ENCODE peak calls at places on chromosomes 12 and 14, in nine cellular contexts. X is PC-9; Z is psoas muscle; L is body of pancreas; A is adrenal gland; R is cardiac fibroblast; B is CD4-positive, CD25-positive, alpha-beta regulatory T cell; K is IMR-90; N is heart right ventricle. C is an unnamed sample.

GRCh38 chr12:75042125-75042524 is 167.5 kb downstream of the KCNC2 start:
- DNase-seq in X (no peak), Z (no peak), L (no peak), A (no peak), R (no peak), B (no peak), K (no peak), N (no peak), C (no peak)

GRCh38 chr12:116381240-116381743 is 103.8 kb upstream of the MED13L start:
- DNase-seq in X (no peak), Z (no peak), L (no peak), A (no peak), R (no peak), B (no peak), K (no peak), N (no peak), C (no peak)

GRCh38 chr14:56821807-56822615 is 11.7 kb upstream of the OTX2 start:
- DNase-seq in X (peak), Z (no peak), L (no peak), A (no peak), R (no peak), B (no peak), K (no peak), N (no peak), C (no peak)

GRCh38 chr12:120468271-120468845 is 1.2 kb downstream of the SRSF9 start:
- DNase-seq in X (peak), Z (peak), L (peak), A (peak), R (peak), B (no peak), K (peak), N (peak), C (no peak)

GRCh38 chr14:77071938-77072388 is 26.1 kb upstream of the CIPC start:
- DNase-seq in X (peak), Z (no peak), L (no peak), A (no peak), R (peak), B (no peak), K (peak), N (no peak), C (no peak)

GRCh38 chr12:6852651-6853354 is 853 bp downstream of the USP5 start:
- DNase-seq in X (peak), Z (no peak), L (no peak), A (peak), R (peak), B (peak), K (peak), N (no peak), C (peak)

GRCh38 chr12:88493651-88494050 is 86.6 kb downstream of the KITLG start:
- DNase-seq in X (no peak), Z (no peak), L (no peak), A (no peak), R (peak), B (no peak), K (peak), N (no peak), C (no peak)

GRCh38 chr14:97061198-97061597 is 264.0 kb downstream of the VRK1 start:
- DNase-seq in X (no peak), Z (no peak), L (no peak), A (peak), R (no peak), B (no peak), K (no peak), N (no peak), C (no peak)

GRCh38 chr12:30573145-30573544 is 122.5 kb downstream of the IPO8 start:
- DNase-seq in X (no peak), Z (no peak), L (no peak), A (no peak), R (peak), B (no peak), K (no peak), N (no peak), C (no peak)

GRCh38 chr12:32107376-32108267 is 975 bp downstream of the BICD1 start:
- DNase-seq in X (peak), Z (peak), L (no peak), A (peak), R (peak), B (peak), K (peak), N (no peak), C (no peak)

GRCh38 chr12:29640589-29641345 is 143.0 kb downstream of the TMTC1 start:
- DNase-seq in X (peak), Z (peak), L (no peak), A (peak), R (peak), B (no peak), K (peak), N (peak), C (no peak)

GRCh38 chr12:131075611-131076010 is 121.9 kb downstream of the ADGRD1 start:
- DNase-seq in X (no peak), Z (no peak), L (no peak), A (no peak), R (no peak), B (no peak), K (no peak), N (no peak), C (peak)
- H3K4me3 ChIP-seq in X (no peak), Z (no peak), L (no peak), A (no peak), R (no peak), B (no peak), K (no peak), N (no peak), C (no peak)

GRCh38 chr12:204261-204678 is 9.7 kb downstream of the SLC6A12 start:
- DNase-seq in X (no peak), Z (no peak), L (no peak), A (no peak), R (no peak), B (no peak), K (no peak), N (no peak), C (no peak)
- H3K4me3 ChIP-seq in X (no peak), Z (peak), L (no peak), A (no peak), R (no peak), B (no peak), K (no peak), N (peak), C (no peak)

DNA sequence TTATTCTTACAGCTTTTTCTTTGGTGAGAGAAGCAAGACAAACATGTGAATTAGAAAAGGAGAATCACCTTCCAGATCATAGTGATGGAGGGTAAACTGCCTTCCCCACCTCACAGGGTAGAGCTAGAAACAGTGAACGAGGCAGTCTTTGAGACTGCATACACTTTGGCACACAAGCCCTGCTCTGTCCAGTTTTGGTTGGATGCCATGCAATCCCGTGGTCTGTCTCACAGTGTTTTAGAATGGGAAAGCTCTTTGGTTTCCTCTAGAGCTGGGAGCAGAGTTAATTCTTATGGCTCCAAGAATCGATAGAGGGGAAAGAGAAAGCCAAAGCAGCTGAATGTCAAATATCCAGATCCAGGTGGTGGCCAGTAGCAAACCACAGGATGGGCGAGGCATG is 21.9 kb downstream of the TDP1 start:
- DNase-seq in X (no peak), Z (no peak), L (no peak), A (no peak), R (no peak), B (no peak), K (no peak), N (no peak), C (no peak)
- H3K4me3 ChIP-seq in X (no peak), Z (no peak), L (no peak), A (no peak), R (no peak), B (no peak), K (no peak), N (no peak), C (no peak)

GRCh38 chr12:102653406-102653805 is 173.0 kb upstream of the IGF1 start:
- DNase-seq in X (no peak), Z (no peak), L (no peak), A (no peak), R (no peak), B (no peak), K (no peak), N (no peak), C (no peak)

DNA sequence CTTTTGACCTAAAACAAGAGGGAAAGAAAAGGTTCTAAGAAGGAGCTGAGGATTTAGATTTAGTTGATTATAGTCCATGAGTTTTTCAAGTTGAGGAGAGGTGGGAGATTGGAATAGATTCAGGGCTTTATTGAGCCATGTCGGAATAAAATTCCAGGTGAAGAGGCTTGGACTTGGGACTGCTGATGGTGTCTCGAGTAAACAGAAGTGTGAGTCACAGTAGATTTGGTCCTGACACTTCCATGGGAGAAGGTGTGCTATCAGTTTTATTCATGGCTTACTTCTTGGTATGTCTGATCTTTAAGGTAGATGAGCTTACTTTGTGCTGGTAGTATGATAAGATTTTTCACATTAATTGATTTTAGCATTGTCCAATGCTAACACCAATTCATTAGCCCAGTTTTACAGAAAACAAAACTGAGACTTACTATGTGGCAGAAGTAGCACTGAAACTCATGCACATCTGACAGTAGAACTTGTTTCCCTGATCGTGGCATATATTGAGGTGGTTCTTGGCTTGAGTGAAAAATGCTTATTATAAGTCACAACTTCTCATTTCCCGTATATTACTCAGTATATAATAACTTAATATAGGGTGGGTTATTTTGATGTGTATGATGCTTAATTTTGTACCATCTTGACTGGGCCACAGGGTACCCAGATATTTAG is 172.4 kb upstream of the IGF1 start:
- DNase-seq in X (no peak), Z (no peak), L (no peak), A (no peak), R (no peak), B (no peak), K (no peak), N (no peak), C (no peak)
- H3K4me3 ChIP-seq in X (no peak), Z (no peak), L (no peak), A (no peak), R (no peak), B (no peak), K (no peak), N (no peak), C (no peak)

GRCh38 chr14:22814373-22814772 is 862 bp downstream of the SLC7A7 start:
- DNase-seq in X (no peak), Z (no peak), L (no peak), A (no peak), R (no peak), B (no peak), K (no peak), N (no peak), C (no peak)
- H3K4me3 ChIP-seq in X (no peak), Z (no peak), L (no peak), A (no peak), R (no peak), B (no peak), K (no peak), N (peak), C (peak)

C was measured in kidney.